ENCODE peak calls at places on chromosomes 4 and X, in seven cellular contexts. D is activated CD8-positive, alpha-beta memory T cell treated with anti-CD3 and anti-CD28 coated beads for 48 hours; X is uterus; V is D341Med; N is fibroblast of lung; Q is PC-9; P is stimulated activated CD8-positive, alpha-beta memory T cell treated with anti-CD3 and anti-CD28 coated beads, Interleukin-4, amount 100 ng/mL, for 4 hours. Z is an unnamed sample.

GRCh38 chr4:125520258-125520990 is 205.7 kb downstream of the FAT4 start:
- DNase-seq in V (no peak), N (peak), D (no peak), P (no peak), Q (no peak), X (no peak), Z (no peak)

GRCh38 chr4:23881052-23881501 is 8.8 kb downstream of the PPARGC1A start:
- DNase-seq in D (no peak), N (no peak), Q (no peak), P (no peak), X (no peak), V (no peak), Z (no peak)

GRCh38 chr4:188887905-188888304 is 748.7 kb downstream of the TRIML1 start:
- DNase-seq in X (no peak), D (no peak), V (no peak), N (no peak), P (no peak), Q (no peak), Z (no peak)

GRCh38 chr4:40264995-40265909 is 68.4 kb downstream of the RHOH start:
- DNase-seq in X (peak), N (peak), D (no peak), P (no peak), V (no peak), Q (no peak), Z (no peak)

GRCh38 chr4:174681723-174682300 is 147.2 kb downstream of the GLRA3 start:
- DNase-seq in Q (no peak), P (no peak), X (no peak), V (no peak), D (no peak), N (peak), Z (no peak)

GRCh38 chrX:130834149-130834548 is 68.9 kb downstream of the ENOX2 start:
- DNase-seq in X (no peak), P (no peak), N (no peak), Q (no peak), V (no peak), D (no peak), Z (no peak)

GRCh38 chrX:35919536-35920309 is at the start of gene CFAP47:
- DNase-seq in P (no peak), D (no peak), V (peak), X (no peak), Q (no peak), N (no peak), Z (no peak)

GRCh38 chrX:68681443-68681941 is 34.0 kb downstream of the STARD8 start:
- DNase-seq in Q (no peak), X (no peak), P (no peak), V (no peak), N (peak), D (no peak), Z (no peak)

GRCh38 chr4:90025248-90025647 is 101.9 kb upstream of the CCSER1 start:
- DNase-seq in X (no peak), N (peak), D (no peak), P (no peak), Q (no peak), V (no peak), Z (no peak)

GRCh38 chrX:15471016-15471415 is 22.1 kb downstream of the PIR start:
- DNase-seq in P (peak), X (peak), Q (peak), V (peak), D (peak), N (peak), Z (peak)

GRCh38 chr4:4762909-4763814 is 96.3 kb upstream of the MSX1 start:
- DNase-seq in Q (peak), V (no peak), N (peak), P (peak), X (no peak), D (peak), Z (no peak)

GRCh38 chrX:68669872-68670271 is 22.4 kb downstream of the STARD8 start:
- DNase-seq in D (no peak), Q (no peak), V (no peak), X (no peak), N (no peak), P (no peak), Z (no peak)

GRCh38 chrX:9909254-9909653 is 57.9 kb upstream of the CLDN34 start:
- DNase-seq in V (no peak), N (no peak), D (no peak), Q (no peak), X (no peak), P (no peak), Z (no peak)

GRCh38 chr4:16443504-16444088 is 217.3 kb upstream of the TAPT1 start:
- DNase-seq in N (peak), Q (no peak), P (no peak), D (no peak), X (no peak), V (peak), Z (no peak)